ENCODE peak calls at places on chromosomes 4 and X, in four cellular contexts. Z is HCT116, H is HepG2, F is K562. L is an unnamed sample.

GRCh38 chrX:29555465-29556091 is 659.8 kb upstream of the MAGEB2 start:
- DNase-seq in Z (no peak), H (no peak), F (no peak), L (no peak)

GRCh38 chrX:21974011-21974385 is 33.5 kb downstream of the SMS start:
- DNase-seq in Z (no peak), H (no peak), F (no peak), L (no peak)

GRCh38 chrX:48101443-48101842 is 29.0 kb upstream of the SPACA5B start:
- DNase-seq in Z (no peak), H (no peak), F (no peak), L (no peak)

GRCh38 chrX:7139202-7140081 is 8.1 kb upstream of the STS start:
- DNase-seq in Z (no peak), H (no peak), F (no peak), L (no peak)

GRCh38 chrX:148984238-148984637 is 483.8 kb downstream of the AFF2 start:
- DNase-seq in Z (no peak), H (no peak), F (no peak), L (no peak)

GRCh38 chrX:1444896-1445480 is 7.7 kb downstream of the ASMTL start:
- DNase-seq in Z (no peak), H (no peak), F (no peak), L (no peak)

GRCh38 chrX:28794751-28795150 is 207.5 kb downstream of the IL1RAPL1 start:
- DNase-seq in Z (no peak), H (no peak), F (no peak), L (no peak)

GRCh38 chr4:164384416-164384815 is 369.5 kb upstream of the SMIM31 start:
- DNase-seq in Z (no peak), H (no peak), F (no peak), L (no peak)

GRCh38 chr4:123767801-123768200 is 371.2 kb downstream of the SPRY1 start:
- DNase-seq in Z (no peak), H (no peak), F (no peak), L (no peak)

GRCh38 chr4:20255823-20256222 is 4.1 kb downstream of the SLIT2 start:
- DNase-seq in Z (no peak), H (no peak), F (no peak), L (no peak)

GRCh38 chr4:167032876-167033275 is 201.4 kb downstream of the SPOCK3 start:
- DNase-seq in Z (no peak), H (no peak), F (no peak), L (peak)

GRCh38 chrX:45110494-45110893 is 90.2 kb downstream of the DIPK2B start:
- DNase-seq in Z (no peak), H (no peak), F (no peak), L (no peak)
- H3K27ac ChIP-seq in Z (no peak), H (no peak), F (no peak), L (no peak)

GRCh38 chr4:130714006-130714405 is 1618.1 kb downstream of the C4orf33 start:
- DNase-seq in Z (no peak), H (no peak), F (no peak), L (no peak)

DNA sequence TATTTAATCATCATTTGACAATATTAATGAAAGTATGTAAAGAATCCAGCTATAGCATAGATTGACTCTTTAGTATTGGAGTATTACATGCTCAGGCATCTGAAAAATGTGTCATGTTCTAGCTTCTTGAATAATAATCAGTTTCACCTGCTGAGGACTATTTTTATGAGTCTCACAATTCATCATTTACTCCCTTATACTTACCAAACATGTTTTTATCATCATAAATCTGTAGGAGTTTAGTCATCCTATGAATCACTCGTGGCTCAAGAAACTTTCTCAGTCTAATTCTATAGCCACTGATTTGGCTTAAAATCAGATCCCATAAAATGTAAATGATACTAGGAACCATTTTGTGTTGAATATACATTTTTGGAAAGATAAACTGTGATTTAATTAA is 1616.1 kb downstream of the C4orf33 start:
- DNase-seq in Z (no peak), H (no peak), F (no peak), L (no peak)
- TF ChIP-seq TCF7L2 in Z (no peak), H (no peak), F (no peak), L (no peak)

GRCh38 chrX:17581650-17582049 is 155.6 kb upstream of the SCML1 start:
- DNase-seq in Z (no peak), H (no peak), F (no peak), L (no peak)

GRCh38 chrX:17579021-17579420 is 158.3 kb upstream of the SCML1 start:
- DNase-seq in Z (no peak), H (no peak), F (no peak), L (no peak)

GRCh38 chrX:17584248-17584681 is 153.0 kb upstream of the SCML1 start:
- DNase-seq in Z (no peak), H (no peak), F (no peak), L (no peak)

GRCh38 chrX:17585006-17585405 is 152.3 kb upstream of the SCML1 start:
- DNase-seq in Z (no peak), H (no peak), F (no peak), L (no peak)

DNA sequence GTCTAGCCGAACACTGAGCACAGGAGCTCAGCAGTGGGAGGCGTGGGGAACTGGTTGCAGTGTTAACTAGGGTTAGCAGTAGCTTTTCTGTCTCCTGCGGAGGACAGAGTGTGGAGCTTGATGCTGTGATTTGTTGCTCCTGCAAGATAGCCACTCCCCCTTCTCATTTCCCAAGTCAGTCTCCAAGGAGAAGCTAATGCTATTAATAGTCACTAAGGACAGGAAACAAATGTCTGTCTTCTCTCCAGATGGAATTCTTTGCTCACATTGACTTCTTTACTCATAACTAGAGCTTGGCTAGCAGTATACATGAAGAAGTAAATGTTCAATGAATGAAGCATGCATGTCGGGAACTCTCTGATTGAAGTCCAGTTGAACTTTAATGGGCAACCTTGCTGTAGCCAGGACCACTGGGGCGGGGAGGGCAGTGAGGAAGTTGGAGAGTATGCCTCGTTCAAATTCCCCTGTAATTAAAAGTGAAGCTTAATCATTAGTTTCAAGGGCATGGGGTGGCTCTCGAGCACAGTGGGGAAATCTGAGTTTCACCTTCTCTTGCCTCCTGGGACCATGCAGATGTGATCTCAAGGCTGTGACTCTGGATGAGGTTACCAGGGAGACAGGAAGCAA is 156.7 kb upstream of the SCML1 start:
- DNase-seq in Z (no peak), H (no peak), F (no peak), L (no peak)
- H3K27ac ChIP-seq in Z (no peak), H (no peak), F (no peak), L (no peak)

DNA sequence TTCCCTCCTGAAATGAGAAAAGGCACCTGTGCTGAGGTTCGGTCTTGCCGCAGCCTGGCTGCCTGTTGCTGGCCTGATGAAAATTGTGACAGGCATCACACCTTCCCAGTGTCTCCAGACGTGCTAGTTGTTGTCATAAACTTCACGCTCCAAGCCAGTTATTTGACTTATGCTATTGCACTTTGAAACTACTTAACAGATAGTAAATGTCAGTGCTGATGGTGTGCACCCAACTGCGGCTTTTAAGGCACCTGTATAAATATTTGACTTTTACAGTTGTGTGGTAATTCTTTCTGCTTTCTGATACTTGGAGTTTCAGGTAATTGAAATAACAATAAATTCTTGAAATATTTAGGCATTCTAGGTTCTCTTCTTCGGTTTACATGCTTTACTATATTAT is 1.8 kb downstream of the WWC2 start:
- DNase-seq in Z (no peak), H (peak), F (no peak), L (no peak)
- TF ChIP-seq TCF7L2 in Z (no peak), H (no peak), F (no peak), L (no peak)